ENCODE peak calls at places on chromosomes 4 and X, in six cellular contexts. P is Daoy; I is activated CD4-positive, alpha-beta T cell treated with anti-CD3 and anti-CD28 coated beads for 24 hours; R is endothelial cell; D is islet precursor cell; H is Caki2. M is an unnamed sample.

GRCh38 chr4:147550626-147551250 is 66.5 kb upstream of the TMEM184C start:
- DNase-seq in P (peak), I (no peak), R (no peak), D (no peak), H (no peak), M (no peak)

GRCh38 chr4:71251266-71251665 is 87.6 kb upstream of the SLC4A4 start:
- DNase-seq in P (no peak), I (no peak), R (no peak), D (no peak), H (no peak), M (no peak)

GRCh38 chr4:112593438-112594133 is 43.1 kb downstream of the ZGRF1 start:
- DNase-seq in P (no peak), I (no peak), R (no peak), D (no peak), H (no peak), M (no peak)

GRCh38 chr4:136183513-136183912 is 1348.8 kb downstream of the PCDH18 start:
- DNase-seq in P (no peak), I (no peak), R (no peak), D (no peak), H (no peak), M (no peak)

GRCh38 chr4:8586671-8587468 is 5.7 kb upstream of the CPZ start:
- DNase-seq in P (no peak), I (no peak), R (no peak), D (no peak), H (no peak), M (no peak)

GRCh38 chrX:121987163-121987562 is 939.8 kb downstream of the GLUD2 start:
- DNase-seq in P (peak), I (no peak), R (no peak), D (no peak), H (no peak), M (no peak)

GRCh38 chr4:168337550-168337940 is 19.0 kb upstream of the DDX60 start:
- DNase-seq in P (no peak), I (no peak), R (no peak), D (no peak), H (no peak), M (no peak)

GRCh38 chrX:102975016-102975415 is 37.9 kb downstream of the RAB40AL start:
- DNase-seq in P (no peak), I (no peak), R (no peak), D (no peak), H (no peak), M (no peak)

GRCh38 chrX:107753186-107753585 is 22.4 kb downstream of the TSC22D3 start:
- DNase-seq in P (no peak), I (no peak), R (no peak), D (no peak), H (no peak), M (no peak)

GRCh38 chr4:140099993-140100392 is 54.0 kb downstream of the MAML3 start:
- DNase-seq in P (peak), I (no peak), R (peak), D (no peak), H (no peak), M (no peak)

GRCh38 chr4:139900964-139901376 is 235.4 kb downstream of the MGST2 start:
- DNase-seq in P (no peak), I (no peak), R (no peak), D (no peak), H (no peak), M (no peak)

GRCh38 chr4:37568494-37568893 is 117.7 kb downstream of the RELL1 start:
- DNase-seq in P (no peak), I (no peak), R (no peak), D (no peak), H (no peak), M (no peak)

GRCh38 chr4:73019462-73020047 is 50.0 kb downstream of the COX18 start:
- DNase-seq in P (peak), I (no peak), R (peak), D (no peak), H (peak), M (peak)

GRCh38 chrX:72348247-72348979 is 42.7 kb upstream of the CITED1 start:
- DNase-seq in P (no peak), I (no peak), R (no peak), D (no peak), H (no peak), M (no peak)

GRCh38 chrX:37640142-37640541 is 45.4 kb upstream of the XK start:
- DNase-seq in P (no peak), I (no peak), R (no peak), D (no peak), H (no peak), M (no peak)

GRCh38 chr4:41933997-41934812 is 1.0 kb upstream of the TMEM33 start:
- DNase-seq in P (peak), I (no peak), R (no peak), D (no peak), H (no peak), M (no peak)

GRCh38 chr4:139243448-139244365 is 36.3 kb downstream of the MGARP start:
- DNase-seq in P (peak), I (no peak), R (no peak), D (no peak), H (peak), M (peak)

GRCh38 chr4:104330125-104330524 is 164.6 kb downstream of the CXXC4 start:
- DNase-seq in P (no peak), I (no peak), R (no peak), D (no peak), H (no peak), M (no peak)

GRCh38 chr4:25810815-25811690 is 51.7 kb downstream of the SEL1L3 start:
- DNase-seq in P (no peak), I (no peak), R (no peak), D (no peak), H (no peak), M (no peak)

GRCh38 chrX:50988649-50989048 is 78.1 kb downstream of the BMP15 start:
- DNase-seq in P (peak), I (no peak), R (peak), D (no peak), H (peak), M (no peak)

GRCh38 chr4:11914406-11914805 is 485.7 kb upstream of the HS3ST1 start:
- DNase-seq in P (no peak), I (no peak), R (peak), D (no peak), H (no peak), M (no peak)

GRCh38 chr4:48047896-48048295 is 31.3 kb downstream of the NIPAL1 start:
- DNase-seq in P (no peak), I (no peak), R (no peak), D (no peak), H (no peak), M (no peak)

GRCh38 chr4:176780995-176781738 is 11.6 kb downstream of the VEGFC start:
- DNase-seq in P (no peak), I (no peak), R (no peak), D (no peak), H (no peak), M (no peak)

GRCh38 chr4:106238819-106239420 is 77.1 kb downstream of the TBCK start:
- DNase-seq in P (peak), I (no peak), R (peak), D (peak), H (peak), M (peak)

GRCh38 chrX:65985922-65986588 is 53.8 kb downstream of the VSIG4 start:
- DNase-seq in P (peak), I (peak), R (peak), D (peak), H (peak), M (peak)

GRCh38 chr4:123856689-123857545 is 460.3 kb downstream of the SPRY1 start:
- DNase-seq in P (peak), I (no peak), R (peak), D (peak), H (no peak), M (no peak)

GRCh38 chrX:50903387-50904027 is 7.0 kb upstream of the BMP15 start:
- DNase-seq in P (peak), I (no peak), R (peak), D (peak), H (peak), M (peak)

GRCh38 chr4:45640281-45640680 is 483.6 kb downstream of the GABRG1 start:
- DNase-seq in P (no peak), I (no peak), R (no peak), D (no peak), H (no peak), M (no peak)

GRCh38 chr4:91222019-91222418 is 1081.7 kb upstream of the GRID2 start:
- DNase-seq in P (no peak), I (no peak), R (no peak), D (no peak), H (no peak), M (no peak)

GRCh38 chr4:100162027-100162685 is 28.1 kb downstream of the DDIT4L start:
- DNase-seq in P (no peak), I (no peak), R (no peak), D (no peak), H (no peak), M (no peak)

GRCh38 chrX:123169247-123169901 is 14.7 kb upstream of the GRIA3 start:
- DNase-seq in P (no peak), I (no peak), R (no peak), D (no peak), H (peak), M (peak)

GRCh38 chr4:184403384-184403781 is 71.0 kb downstream of the IRF2 start:
- DNase-seq in P (no peak), I (no peak), R (no peak), D (no peak), H (no peak), M (no peak)

GRCh38 chrX:139739138-139739537 is 31.2 kb upstream of the MCF2 start:
- DNase-seq in P (peak), I (no peak), R (no peak), D (no peak), H (peak), M (peak)

GRCh38 chrX:47191331-47191730 is 2.3 kb upstream of the UBA1 start:
- DNase-seq in P (no peak), I (peak), R (peak), D (no peak), H (peak), M (peak)

GRCh38 chr4:2786152-2786671 is 6.7 kb upstream of the SH3BP2 start:
- DNase-seq in P (no peak), I (peak), R (no peak), D (no peak), H (no peak), M (no peak)

GRCh38 chrX:39499996-39500395 is 597.8 kb downstream of the BCOR start:
- DNase-seq in P (no peak), I (no peak), R (no peak), D (no peak), H (no peak), M (no peak)

M was measured in RCC 7860.